ENCODE peak calls at places on chromosomes 1 and 21, in five cellular contexts. One of them, this sample, is unnamed.

GRCh38 chr1:10694274-10694632 is 102.2 kb downstream of the CASZ1 start:
- DNase-seq in osteocyte: no peak
- DNase-seq in dorsolateral prefrontal cortex: no peak
- DNase-seq in lower lobe of right lung: no peak
- DNase-seq in heart right ventricle: no peak
- DNase-seq in this sample: no peak

GRCh38 chr21:45555557-45556301 is 13.5 kb upstream of the SLC19A1 start:
- DNase-seq in osteocyte: no peak
- DNase-seq in dorsolateral prefrontal cortex: peak
- DNase-seq in lower lobe of right lung: peak
- DNase-seq in heart right ventricle: peak
- DNase-seq in this sample: peak

GRCh38 chr21:34279883-34280282 is 83.9 kb upstream of the KCNE2 start:
- DNase-seq in osteocyte: no peak
- DNase-seq in dorsolateral prefrontal cortex: no peak
- DNase-seq in lower lobe of right lung: no peak
- DNase-seq in heart right ventricle: no peak
- DNase-seq in this sample: no peak

GRCh38 chr1:19208710-19209438 is 1.2 kb downstream of the UBR4 start:
- DNase-seq in osteocyte: no peak
- DNase-seq in dorsolateral prefrontal cortex: no peak
- DNase-seq in lower lobe of right lung: no peak
- DNase-seq in heart right ventricle: no peak
- DNase-seq in this sample: no peak

GRCh38 chr21:28127390-28127789 is 865.3 kb downstream of the LTN1 start:
- DNase-seq in osteocyte: no peak
- DNase-seq in dorsolateral prefrontal cortex: no peak
- DNase-seq in lower lobe of right lung: no peak
- DNase-seq in heart right ventricle: no peak
- DNase-seq in this sample: no peak

GRCh38 chr1:157968503-157968902 is 24.9 kb upstream of the KIRREL1 start:
- DNase-seq in osteocyte: no peak
- DNase-seq in dorsolateral prefrontal cortex: no peak
- DNase-seq in lower lobe of right lung: no peak
- DNase-seq in heart right ventricle: no peak
- DNase-seq in this sample: no peak

GRCh38 chr1:187840557-187840956 is 1011.8 kb downstream of the PLA2G4A start:
- DNase-seq in osteocyte: no peak
- DNase-seq in dorsolateral prefrontal cortex: no peak
- DNase-seq in lower lobe of right lung: no peak
- DNase-seq in heart right ventricle: no peak
- DNase-seq in this sample: no peak

GRCh38 chr1:218547901-218548730 is 203.0 kb downstream of the TGFB2 start:
- DNase-seq in osteocyte: no peak
- DNase-seq in dorsolateral prefrontal cortex: no peak
- DNase-seq in lower lobe of right lung: no peak
- DNase-seq in heart right ventricle: no peak
- DNase-seq in this sample: no peak

GRCh38 chr1:229254910-229255541 is 15.9 kb upstream of the RAB4A start:
- DNase-seq in osteocyte: no peak
- DNase-seq in dorsolateral prefrontal cortex: no peak
- DNase-seq in lower lobe of right lung: no peak
- DNase-seq in heart right ventricle: no peak
- DNase-seq in this sample: no peak

GRCh38 chr1:59707216-59707615 is 107.5 kb upstream of the HOOK1 start:
- DNase-seq in osteocyte: no peak
- DNase-seq in dorsolateral prefrontal cortex: no peak
- DNase-seq in lower lobe of right lung: no peak
- DNase-seq in heart right ventricle: no peak
- DNase-seq in this sample: no peak

GRCh38 chr21:29175408-29176147 is 45.1 kb downstream of the MAP3K7CL start:
- DNase-seq in osteocyte: no peak
- DNase-seq in dorsolateral prefrontal cortex: no peak
- DNase-seq in lower lobe of right lung: no peak
- DNase-seq in heart right ventricle: no peak
- DNase-seq in this sample: no peak

GRCh38 chr1:167221126-167221803 is 579 bp downstream of the POU2F1 start:
- DNase-seq in osteocyte: no peak
- DNase-seq in dorsolateral prefrontal cortex: no peak
- DNase-seq in lower lobe of right lung: no peak
- DNase-seq in heart right ventricle: no peak
- DNase-seq in this sample: no peak

GRCh38 chr1:39205102-39205780 is 746 bp downstream of the MACF1 start:
- DNase-seq in osteocyte: no peak
- DNase-seq in dorsolateral prefrontal cortex: no peak
- DNase-seq in lower lobe of right lung: no peak
- DNase-seq in heart right ventricle: no peak
- DNase-seq in this sample: no peak

GRCh38 chr1:177864530-177865305 is 105.1 kb downstream of the SEC16B start:
- DNase-seq in osteocyte: no peak
- DNase-seq in dorsolateral prefrontal cortex: no peak
- DNase-seq in lower lobe of right lung: no peak
- DNase-seq in heart right ventricle: no peak
- DNase-seq in this sample: no peak

GRCh38 chr1:16220101-16220500 is 7.6 kb upstream of the ARHGEF19 start:
- DNase-seq in osteocyte: no peak
- DNase-seq in dorsolateral prefrontal cortex: no peak
- DNase-seq in lower lobe of right lung: no peak
- DNase-seq in heart right ventricle: no peak
- DNase-seq in this sample: no peak

GRCh38 chr1:68379085-68379478 is 70.7 kb downstream of the RPE65 start:
- DNase-seq in osteocyte: no peak
- DNase-seq in dorsolateral prefrontal cortex: no peak
- DNase-seq in lower lobe of right lung: no peak
- DNase-seq in heart right ventricle: no peak
- DNase-seq in this sample: no peak

GRCh38 chr1:7427901-7428300 is 343.2 kb upstream of the VAMP3 start:
- DNase-seq in osteocyte: no peak
- DNase-seq in dorsolateral prefrontal cortex: no peak
- DNase-seq in lower lobe of right lung: peak
- DNase-seq in heart right ventricle: no peak
- DNase-seq in this sample: no peak

GRCh38 chr1:13699510-13699909 is 478 bp upstream of the PRDM2 start:
- DNase-seq in osteocyte: no peak
- DNase-seq in dorsolateral prefrontal cortex: no peak
- DNase-seq in lower lobe of right lung: no peak
- DNase-seq in heart right ventricle: no peak
- DNase-seq in this sample: no peak

GRCh38 chr21:28832013-28832714 is 160.5 kb downstream of the LTN1 start:
- DNase-seq in osteocyte: no peak
- DNase-seq in dorsolateral prefrontal cortex: no peak
- DNase-seq in lower lobe of right lung: no peak
- DNase-seq in heart right ventricle: no peak
- DNase-seq in this sample: no peak

GRCh38 chr1:87024936-87025537 is 110.6 kb downstream of the HS2ST1 start:
- DNase-seq in osteocyte: no peak
- DNase-seq in dorsolateral prefrontal cortex: no peak
- DNase-seq in lower lobe of right lung: no peak
- DNase-seq in heart right ventricle: no peak
- DNase-seq in this sample: no peak

GRCh38 chr21:25396135-25396711 is 211.1 kb downstream of the MRPL39 start:
- DNase-seq in osteocyte: no peak
- DNase-seq in dorsolateral prefrontal cortex: no peak
- DNase-seq in lower lobe of right lung: no peak
- DNase-seq in heart right ventricle: no peak
- DNase-seq in this sample: no peak

GRCh38 chr1:4121834-4122512 is 221.9 kb upstream of the C1orf174 start:
- DNase-seq in osteocyte: no peak
- DNase-seq in dorsolateral prefrontal cortex: no peak
- DNase-seq in lower lobe of right lung: no peak
- DNase-seq in heart right ventricle: no peak
- DNase-seq in this sample: no peak

GRCh38 chr1:145858238-145858936 is 494 bp downstream of the PIAS3 start:
- DNase-seq in osteocyte: no peak
- DNase-seq in dorsolateral prefrontal cortex: no peak
- DNase-seq in lower lobe of right lung: peak
- DNase-seq in heart right ventricle: peak
- DNase-seq in this sample: no peak

GRCh38 chr1:234781241-234782056 is 171.5 kb upstream of the IRF2BP2 start:
- DNase-seq in osteocyte: no peak
- DNase-seq in dorsolateral prefrontal cortex: no peak
- DNase-seq in lower lobe of right lung: no peak
- DNase-seq in heart right ventricle: no peak
- DNase-seq in this sample: no peak

GRCh38 chr1:63615809-63616420 is 22.7 kb downstream of the PGM1 start:
- DNase-seq in osteocyte: no peak
- DNase-seq in dorsolateral prefrontal cortex: no peak
- DNase-seq in lower lobe of right lung: no peak
- DNase-seq in heart right ventricle: no peak
- DNase-seq in this sample: no peak

GRCh38 chr21:44762221-44763049 is 39.2 kb downstream of the UBE2G2 start:
- DNase-seq in osteocyte: peak
- DNase-seq in dorsolateral prefrontal cortex: no peak
- DNase-seq in lower lobe of right lung: no peak
- DNase-seq in heart right ventricle: no peak
- DNase-seq in this sample: no peak

GRCh38 chr1:162856260-162856659 is 4.7 kb downstream of the CCDC190 start:
- DNase-seq in osteocyte: no peak
- DNase-seq in dorsolateral prefrontal cortex: no peak
- DNase-seq in lower lobe of right lung: no peak
- DNase-seq in heart right ventricle: no peak
- DNase-seq in this sample: no peak

GRCh38 chr1:145982010-145982723 is 14.2 kb downstream of the TXNIP start:
- DNase-seq in osteocyte: no peak
- DNase-seq in dorsolateral prefrontal cortex: no peak
- DNase-seq in lower lobe of right lung: no peak
- DNase-seq in heart right ventricle: no peak
- DNase-seq in this sample: no peak

GRCh38 chr21:32093758-32094463 is 184.9 kb downstream of the MIS18A start:
- DNase-seq in osteocyte: no peak
- DNase-seq in dorsolateral prefrontal cortex: no peak
- DNase-seq in lower lobe of right lung: no peak
- DNase-seq in heart right ventricle: no peak
- DNase-seq in this sample: no peak

GRCh38 chr1:32333251-32333963 is 2.6 kb downstream of the MARCKSL1 start:
- DNase-seq in osteocyte: no peak
- DNase-seq in dorsolateral prefrontal cortex: no peak
- DNase-seq in lower lobe of right lung: no peak
- DNase-seq in heart right ventricle: no peak
- DNase-seq in this sample: no peak

GRCh38 chr1:171167785-171168184 is 17.3 kb upstream of the FMO2 start:
- DNase-seq in osteocyte: no peak
- DNase-seq in dorsolateral prefrontal cortex: no peak
- DNase-seq in lower lobe of right lung: no peak
- DNase-seq in heart right ventricle: no peak
- DNase-seq in this sample: no peak

GRCh38 chr1:57146100-57146499 is 180.3 kb upstream of the C8B start:
- DNase-seq in osteocyte: no peak
- DNase-seq in dorsolateral prefrontal cortex: no peak
- DNase-seq in lower lobe of right lung: no peak
- DNase-seq in heart right ventricle: no peak
- DNase-seq in this sample: no peak

GRCh38 chr1:76868154-76868882 is 1.0 kb downstream of the ST6GALNAC5 start:
- DNase-seq in osteocyte: no peak
- DNase-seq in dorsolateral prefrontal cortex: peak
- DNase-seq in lower lobe of right lung: peak
- DNase-seq in heart right ventricle: peak
- DNase-seq in this sample: no peak

GRCh38 chr1:46400398-46400797 is 6.3 kb downstream of the FAAH start:
- DNase-seq in osteocyte: no peak
- DNase-seq in dorsolateral prefrontal cortex: no peak
- DNase-seq in lower lobe of right lung: no peak
- DNase-seq in heart right ventricle: no peak
- DNase-seq in this sample: no peak

GRCh38 chr1:2312196-2312588 is 79.2 kb downstream of the MORN1 start:
- DNase-seq in osteocyte: no peak
- DNase-seq in dorsolateral prefrontal cortex: no peak
- DNase-seq in lower lobe of right lung: no peak
- DNase-seq in heart right ventricle: no peak
- DNase-seq in this sample: no peak

GRCh38 chr1:2313651-2314296 is 77.6 kb downstream of the MORN1 start:
- DNase-seq in osteocyte: no peak
- DNase-seq in dorsolateral prefrontal cortex: no peak
- DNase-seq in lower lobe of right lung: no peak
- DNase-seq in heart right ventricle: no peak
- DNase-seq in this sample: no peak

GRCh38 chr1:2312589-2313301 is 78.6 kb downstream of the MORN1 start:
- DNase-seq in osteocyte: no peak
- DNase-seq in dorsolateral prefrontal cortex: no peak
- DNase-seq in lower lobe of right lung: no peak
- DNase-seq in heart right ventricle: no peak
- DNase-seq in this sample: no peak

GRCh38 chr1:2310332-2311183 is 80.8 kb downstream of the MORN1 start:
- DNase-seq in osteocyte: no peak
- DNase-seq in dorsolateral prefrontal cortex: no peak
- DNase-seq in lower lobe of right lung: no peak
- DNase-seq in heart right ventricle: no peak
- DNase-seq in this sample: no peak

GRCh38 chr1:2311184-2312032 is 79.9 kb downstream of the MORN1 start:
- DNase-seq in osteocyte: no peak
- DNase-seq in dorsolateral prefrontal cortex: no peak
- DNase-seq in lower lobe of right lung: peak
- DNase-seq in heart right ventricle: peak
- DNase-seq in this sample: no peak
- TF ChIP-seq CTCF in osteocyte: peak
- TF ChIP-seq CTCF in dorsolateral prefrontal cortex: peak
- TF ChIP-seq CTCF in lower lobe of right lung: peak
- TF ChIP-seq CTCF in heart right ventricle: peak
- TF ChIP-seq CTCF in this sample: no peak

GRCh38 chr1:56017336-56017735 is 562.0 kb downstream of the PLPP3 start:
- DNase-seq in osteocyte: no peak
- DNase-seq in dorsolateral prefrontal cortex: no peak
- DNase-seq in lower lobe of right lung: no peak
- DNase-seq in heart right ventricle: no peak
- DNase-seq in this sample: no peak
- TF ChIP-seq CTCF in osteocyte: no peak
- TF ChIP-seq CTCF in dorsolateral prefrontal cortex: no peak
- TF ChIP-seq CTCF in lower lobe of right lung: no peak
- TF ChIP-seq CTCF in heart right ventricle: no peak
- TF ChIP-seq CTCF in this sample: no peak

GRCh38 chr21:38610573-38611251 is 112.4 kb upstream of the ERG start:
- DNase-seq in osteocyte: no peak
- DNase-seq in dorsolateral prefrontal cortex: no peak
- DNase-seq in lower lobe of right lung: no peak
- DNase-seq in heart right ventricle: no peak
- DNase-seq in this sample: no peak
- TF ChIP-seq CTCF in osteocyte: no peak
- TF ChIP-seq CTCF in dorsolateral prefrontal cortex: no peak
- TF ChIP-seq CTCF in lower lobe of right lung: no peak
- TF ChIP-seq CTCF in heart right ventricle: no peak
- TF ChIP-seq CTCF in this sample: no peak

DNA sequence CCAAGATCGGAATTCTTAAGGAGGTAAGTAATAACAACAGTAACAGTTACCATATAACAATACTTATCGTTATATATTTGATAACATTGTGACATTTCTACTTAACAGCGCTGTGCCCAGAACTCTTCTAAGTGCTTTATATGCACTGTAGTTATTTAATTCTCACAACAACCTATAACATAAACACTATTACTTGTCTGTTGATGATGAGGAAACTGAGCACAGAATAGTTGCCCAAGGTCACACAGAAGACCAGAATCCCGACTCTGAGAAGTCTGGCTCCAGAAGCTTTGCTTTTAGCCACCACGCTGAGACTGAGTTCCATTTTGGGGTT is 2.4 kb upstream of the ANXA9 start:
- DNase-seq in osteocyte: no peak
- DNase-seq in dorsolateral prefrontal cortex: no peak
- DNase-seq in lower lobe of right lung: no peak
- DNase-seq in heart right ventricle: no peak
- DNase-seq in this sample: no peak
- TF ChIP-seq CTCF in osteocyte: no peak
- TF ChIP-seq CTCF in dorsolateral prefrontal cortex: no peak
- TF ChIP-seq CTCF in lower lobe of right lung: peak
- TF ChIP-seq CTCF in heart right ventricle: no peak
- TF ChIP-seq CTCF in this sample: no peak

This sample was measured in D721Med.